ENCODE peak calls at places on chromosome 7, in four cellular contexts. One of them, this sample, is unnamed.

GRCh38 chr7:7352845-7353244 is 170.5 kb downstream of the C1GALT1 start:
- DNase-seq in HL-60: no peak
- DNase-seq in heart left ventricle: no peak
- DNase-seq in fibroblast of pulmonary artery: no peak
- DNase-seq in this sample: no peak

GRCh38 chr7:35725280-35725680 is 30.3 kb upstream of the HERPUD2 start:
- DNase-seq in HL-60: no peak
- DNase-seq in heart left ventricle: no peak
- DNase-seq in fibroblast of pulmonary artery: no peak
- DNase-seq in this sample: no peak

GRCh38 chr7:97770845-97771244 is 39.0 kb downstream of the TAC1 start:
- DNase-seq in HL-60: no peak
- DNase-seq in heart left ventricle: no peak
- DNase-seq in fibroblast of pulmonary artery: no peak
- DNase-seq in this sample: no peak

GRCh38 chr7:136163333-136163732 is 186.2 kb upstream of the MTPN start:
- DNase-seq in HL-60: no peak
- DNase-seq in heart left ventricle: no peak
- DNase-seq in fibroblast of pulmonary artery: no peak
- DNase-seq in this sample: no peak

GRCh38 chr7:38368191-38368605 is 94.8 kb upstream of the TARP start:
- DNase-seq in HL-60: peak; percentile 79
- DNase-seq in heart left ventricle: peak; percentile 75
- DNase-seq in fibroblast of pulmonary artery: peak; percentile 72
- DNase-seq in this sample: no peak

GRCh38 chr7:31735991-31736982 is 49.3 kb downstream of the PPP1R17 start:
- DNase-seq in HL-60: peak; percentile 17
- DNase-seq in heart left ventricle: peak; percentile 46
- DNase-seq in fibroblast of pulmonary artery: peak; percentile 71
- DNase-seq in this sample: no peak

GRCh38 chr7:1567893-1568292 is 1.9 kb downstream of the PSMG3 start:
- DNase-seq in HL-60: no peak
- DNase-seq in heart left ventricle: no peak
- DNase-seq in fibroblast of pulmonary artery: no peak
- DNase-seq in this sample: no peak

GRCh38 chr7:82677493-82677892 is 233.9 kb upstream of the CACNA2D1 start:
- DNase-seq in HL-60: no peak
- DNase-seq in heart left ventricle: no peak
- DNase-seq in fibroblast of pulmonary artery: no peak
- DNase-seq in this sample: no peak

GRCh38 chr7:2452074-2452507 is 24.1 kb downstream of the GRIFIN start:
- DNase-seq in HL-60: no peak
- DNase-seq in heart left ventricle: no peak
- DNase-seq in fibroblast of pulmonary artery: no peak
- DNase-seq in this sample: no peak

GRCh38 chr7:140027866-140028265 is 34.9 kb downstream of the PARP12 start:
- DNase-seq in HL-60: no peak
- DNase-seq in heart left ventricle: no peak
- DNase-seq in fibroblast of pulmonary artery: no peak
- DNase-seq in this sample: no peak

GRCh38 chr7:98555403-98555802 is 61.7 kb upstream of the NPTX2 start:
- DNase-seq in HL-60: no peak
- DNase-seq in heart left ventricle: no peak
- DNase-seq in fibroblast of pulmonary artery: no peak
- DNase-seq in this sample: no peak

GRCh38 chr7:12951397-12951801 is 264.0 kb downstream of the ARL4A start:
- DNase-seq in HL-60: no peak
- DNase-seq in heart left ventricle: no peak
- DNase-seq in fibroblast of pulmonary artery: peak; percentile 63
- DNase-seq in this sample: no peak

GRCh38 chr7:102872460-102872859 is 40.3 kb upstream of the LRRC17 start:
- DNase-seq in HL-60: no peak
- DNase-seq in heart left ventricle: no peak
- DNase-seq in fibroblast of pulmonary artery: peak; percentile 93
- DNase-seq in this sample: no peak

GRCh38 chr7:93307131-93307660 is 75.0 kb downstream of the VPS50 start:
- DNase-seq in HL-60: no peak
- DNase-seq in heart left ventricle: no peak
- DNase-seq in fibroblast of pulmonary artery: peak; percentile 65
- DNase-seq in this sample: no peak

GRCh38 chr7:48182736-48183369 is 11.6 kb downstream of the ABCA13 start:
- DNase-seq in HL-60: no peak
- DNase-seq in heart left ventricle: no peak
- DNase-seq in fibroblast of pulmonary artery: peak; percentile 19
- DNase-seq in this sample: no peak

GRCh38 chr7:47786557-47787248 is 161.6 kb downstream of the PKD1L1 start:
- DNase-seq in HL-60: no peak
- DNase-seq in heart left ventricle: peak; percentile 41
- DNase-seq in fibroblast of pulmonary artery: peak; percentile 99
- DNase-seq in this sample: no peak

GRCh38 chr7:66206116-66206908 is 1.2 kb downstream of the TPST1 start:
- DNase-seq in HL-60: no peak
- DNase-seq in heart left ventricle: no peak
- DNase-seq in fibroblast of pulmonary artery: no peak
- DNase-seq in this sample: no peak

GRCh38 chr7:131328387-131329175 is 905 bp downstream of the MKLN1 start:
- DNase-seq in HL-60: no peak
- DNase-seq in heart left ventricle: no peak
- DNase-seq in fibroblast of pulmonary artery: peak; percentile 42
- DNase-seq in this sample: no peak

GRCh38 chr7:153190452-153190851 is 430.9 kb downstream of the ACTR3B start:
- DNase-seq in HL-60: no peak
- DNase-seq in heart left ventricle: no peak
- DNase-seq in fibroblast of pulmonary artery: no peak
- DNase-seq in this sample: no peak

GRCh38 chr7:80087051-80087767 is 47.4 kb upstream of the GNAI1 start:
- DNase-seq in HL-60: no peak
- DNase-seq in heart left ventricle: no peak
- DNase-seq in fibroblast of pulmonary artery: peak; percentile 76
- DNase-seq in this sample: no peak

GRCh38 chr7:104933433-104934074 is 80.5 kb upstream of the KMT2E start:
- DNase-seq in HL-60: no peak
- DNase-seq in heart left ventricle: no peak
- DNase-seq in fibroblast of pulmonary artery: no peak
- DNase-seq in this sample: no peak

GRCh38 chr7:100893910-100894763 is 1.6 kb downstream of the ACHE start:
- DNase-seq in HL-60: no peak
- DNase-seq in heart left ventricle: no peak
- DNase-seq in fibroblast of pulmonary artery: no peak
- DNase-seq in this sample: no peak

GRCh38 chr7:49866076-49866735 is 92.8 kb downstream of the VWC2 start:
- DNase-seq in HL-60: no peak
- DNase-seq in heart left ventricle: peak; percentile 41
- DNase-seq in fibroblast of pulmonary artery: no peak
- DNase-seq in this sample: no peak

GRCh38 chr7:114388021-114388420 is 26.6 kb upstream of the FOXP2 start:
- DNase-seq in HL-60: no peak
- DNase-seq in heart left ventricle: no peak
- DNase-seq in fibroblast of pulmonary artery: no peak
- DNase-seq in this sample: no peak

GRCh38 chr7:37149019-37149814 is 299.4 kb downstream of the ELMO1 start:
- DNase-seq in HL-60: no peak
- DNase-seq in heart left ventricle: no peak
- DNase-seq in fibroblast of pulmonary artery: no peak
- DNase-seq in this sample: no peak

GRCh38 chr7:127091620-127092019 is 161.1 kb downstream of the GRM8 start:
- DNase-seq in HL-60: no peak
- DNase-seq in heart left ventricle: no peak
- DNase-seq in fibroblast of pulmonary artery: no peak
- DNase-seq in this sample: peak; percentile 79

GRCh38 chr7:130850960-130851359 is 117.0 kb upstream of the KLF14 start:
- DNase-seq in HL-60: no peak
- DNase-seq in heart left ventricle: no peak
- DNase-seq in fibroblast of pulmonary artery: no peak
- DNase-seq in this sample: no peak

GRCh38 chr7:41796331-41796730 is 93.4 kb upstream of the INHBA start:
- DNase-seq in HL-60: no peak
- DNase-seq in heart left ventricle: no peak
- DNase-seq in fibroblast of pulmonary artery: no peak
- DNase-seq in this sample: no peak

GRCh38 chr7:31796375-31796774 is 109.4 kb downstream of the PPP1R17 start:
- DNase-seq in HL-60: no peak
- DNase-seq in heart left ventricle: no peak
- DNase-seq in fibroblast of pulmonary artery: no peak
- DNase-seq in this sample: no peak

GRCh38 chr7:6026917-6027316 is 4.3 kb upstream of the ANKRD61 start:
- DNase-seq in HL-60: no peak
- DNase-seq in heart left ventricle: no peak
- DNase-seq in fibroblast of pulmonary artery: no peak
- DNase-seq in this sample: no peak

GRCh38 chr7:2523461-2523905 is 3.9 kb downstream of the LFNG start:
- DNase-seq in HL-60: no peak
- DNase-seq in heart left ventricle: no peak
- DNase-seq in fibroblast of pulmonary artery: no peak
- DNase-seq in this sample: no peak

GRCh38 chr7:147053761-147054160 is 937.2 kb downstream of the CNTNAP2 start:
- DNase-seq in HL-60: no peak
- DNase-seq in heart left ventricle: no peak
- DNase-seq in fibroblast of pulmonary artery: no peak
- DNase-seq in this sample: no peak

GRCh38 chr7:82441916-82442478 is 1.6 kb downstream of the CACNA2D1 start:
- DNase-seq in HL-60: no peak
- DNase-seq in heart left ventricle: no peak
- DNase-seq in fibroblast of pulmonary artery: peak; percentile 41
- DNase-seq in this sample: no peak

GRCh38 chr7:79982151-79982770 is 152.4 kb upstream of the GNAI1 start:
- DNase-seq in HL-60: no peak
- DNase-seq in heart left ventricle: no peak
- DNase-seq in fibroblast of pulmonary artery: peak; percentile 26
- DNase-seq in this sample: no peak

GRCh38 chr7:73995821-73996511 is 32.0 kb upstream of the ELN start:
- DNase-seq in HL-60: no peak
- DNase-seq in heart left ventricle: no peak
- DNase-seq in fibroblast of pulmonary artery: no peak
- DNase-seq in this sample: no peak
- TF ChIP-seq CTCF in HL-60: no peak
- TF ChIP-seq CTCF in heart left ventricle: no peak
- TF ChIP-seq CTCF in fibroblast of pulmonary artery: no peak
- TF ChIP-seq CTCF in this sample: no peak

DNA sequence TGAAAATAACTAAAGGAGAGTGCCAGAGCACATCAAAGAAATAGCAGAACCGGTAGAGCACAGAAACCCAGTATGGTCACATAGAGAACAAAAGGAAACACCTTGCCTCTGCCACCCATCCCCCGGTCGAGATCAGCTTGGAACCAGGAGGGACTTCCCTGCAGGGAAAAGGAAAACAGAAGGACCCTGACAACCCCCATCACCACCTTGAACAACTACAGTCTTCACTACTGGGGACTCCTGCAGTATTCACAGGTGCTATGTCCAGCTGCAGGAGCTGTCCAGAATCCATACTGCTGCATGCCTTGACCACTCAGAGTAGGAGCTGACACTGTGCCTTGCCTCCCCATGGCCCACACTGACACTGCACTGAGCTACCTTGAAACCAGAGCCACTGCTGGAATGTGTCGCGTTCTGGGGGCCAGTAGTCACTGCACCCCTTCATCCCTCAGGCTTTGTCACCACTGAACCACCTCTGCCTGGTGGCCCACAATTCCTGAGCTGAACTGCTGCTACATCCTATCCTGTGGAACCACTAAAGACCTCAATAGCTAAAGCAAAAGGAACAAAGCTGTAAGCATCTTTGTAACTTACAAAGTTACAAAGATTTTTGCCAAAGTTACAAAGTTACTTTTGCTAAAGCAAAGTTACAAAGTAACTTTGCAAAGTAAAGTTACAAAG is 66.8 kb downstream of the TRIL start:
- DNase-seq in HL-60: no peak
- DNase-seq in heart left ventricle: no peak
- DNase-seq in fibroblast of pulmonary artery: no peak
- DNase-seq in this sample: no peak
- TF ChIP-seq CTCF in HL-60: no peak
- TF ChIP-seq CTCF in heart left ventricle: no peak
- TF ChIP-seq CTCF in fibroblast of pulmonary artery: no peak
- TF ChIP-seq CTCF in this sample: no peak

DNA sequence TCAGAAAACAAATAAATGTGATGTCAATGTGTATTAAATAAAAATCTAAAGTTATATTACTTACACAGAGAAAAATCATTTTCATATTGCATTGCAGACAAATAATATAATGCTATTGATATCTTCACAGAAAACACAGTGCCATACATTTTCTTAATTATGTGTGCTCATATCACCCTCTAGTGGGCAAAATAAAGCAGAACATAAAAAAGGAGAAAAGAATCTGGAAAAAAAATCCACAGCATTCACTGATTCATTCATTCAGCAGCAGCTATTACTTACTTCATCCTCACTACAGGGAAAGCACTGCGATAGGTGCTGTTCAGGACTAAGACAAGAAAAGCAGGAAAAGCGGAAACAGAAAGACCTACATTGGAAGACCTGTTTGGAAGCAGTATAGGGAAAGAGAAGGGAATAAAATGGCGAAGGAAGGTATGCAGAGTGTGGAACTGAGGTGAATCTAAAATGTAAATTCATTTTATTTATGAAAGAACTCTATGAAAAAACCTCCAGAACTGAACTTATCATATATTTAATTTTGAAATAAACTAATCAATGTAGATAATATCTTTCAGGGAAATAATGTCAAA is 73.2 kb downstream of the POT1 start:
- DNase-seq in HL-60: peak; percentile 3
- DNase-seq in heart left ventricle: no peak
- DNase-seq in fibroblast of pulmonary artery: peak; percentile 64
- DNase-seq in this sample: no peak
- TF ChIP-seq CTCF in HL-60: peak; percentile 42
- TF ChIP-seq CTCF in heart left ventricle: peak; percentile 70
- TF ChIP-seq CTCF in fibroblast of pulmonary artery: peak; percentile 71
- TF ChIP-seq CTCF in this sample: peak; percentile 88

GRCh38 chr7:78571292-78571691 is 772.7 kb downstream of the PHTF2 start:
- DNase-seq in HL-60: no peak
- DNase-seq in heart left ventricle: no peak
- DNase-seq in fibroblast of pulmonary artery: no peak
- DNase-seq in this sample: no peak
- TF ChIP-seq CTCF in HL-60: no peak
- TF ChIP-seq CTCF in heart left ventricle: no peak
- TF ChIP-seq CTCF in fibroblast of pulmonary artery: no peak
- TF ChIP-seq CTCF in this sample: no peak

GRCh38 chr7:151626422-151627115 is 106.9 kb upstream of the RHEB start:
- DNase-seq in HL-60: no peak
- DNase-seq in heart left ventricle: peak; percentile 48
- DNase-seq in fibroblast of pulmonary artery: no peak
- DNase-seq in this sample: no peak
- TF ChIP-seq CTCF in HL-60: no peak
- TF ChIP-seq CTCF in heart left ventricle: peak; percentile 45
- TF ChIP-seq CTCF in fibroblast of pulmonary artery: peak; percentile 36
- TF ChIP-seq CTCF in this sample: peak; percentile 70

GRCh38 chr7:123060446-123060845 is 64.9 kb upstream of the TAS2R16 start:
- DNase-seq in HL-60: no peak
- DNase-seq in heart left ventricle: no peak
- DNase-seq in fibroblast of pulmonary artery: no peak
- DNase-seq in this sample: no peak

GRCh38 chr7:123057926-123058325 is 62.4 kb upstream of the TAS2R16 start:
- DNase-seq in HL-60: no peak
- DNase-seq in heart left ventricle: no peak
- DNase-seq in fibroblast of pulmonary artery: no peak
- DNase-seq in this sample: no peak

GRCh38 chr7:123051916-123052315 is 56.4 kb upstream of the TAS2R16 start:
- DNase-seq in HL-60: no peak
- DNase-seq in heart left ventricle: no peak
- DNase-seq in fibroblast of pulmonary artery: peak; percentile 25
- DNase-seq in this sample: no peak

GRCh38 chr7:123054357-123055133 is 59.0 kb upstream of the TAS2R16 start:
- DNase-seq in HL-60: no peak
- DNase-seq in heart left ventricle: peak; percentile 38
- DNase-seq in fibroblast of pulmonary artery: no peak
- DNase-seq in this sample: no peak
- TF ChIP-seq CTCF in HL-60: no peak
- TF ChIP-seq CTCF in heart left ventricle: peak; percentile 17
- TF ChIP-seq CTCF in fibroblast of pulmonary artery: no peak
- TF ChIP-seq CTCF in this sample: no peak